ENCODE peak calls at places on chromosomes 7 and 10, in six cellular contexts. W is NCI-H748 treated with DMSO at 0.1 percent for 48 hours; G is stimulated activated CD8-positive, alpha-beta memory T cell treated with anti-CD3 and anti-CD28 coated beads, Interleukin-4, amount 100 ng/mL, for 4 hours; J is amniotic epithelial cell; R is GM06990; N is GM19239. Z is an unnamed sample.

GRCh38 chr7:7895754-7896153 is 72.8 kb upstream of the GLCCI1 start:
- DNase-seq in G (no peak), R (no peak), N (no peak), W (no peak), J (no peak), Z (no peak)

GRCh38 chr7:107032720-107033438 is 11.6 kb upstream of the PRKAR2B start:
- DNase-seq in G (no peak), N (no peak), W (no peak), J (no peak), R (no peak), Z (no peak)

GRCh38 chr10:116466715-116467422 is 39.2 kb downstream of the PNLIPRP3 start:
- DNase-seq in W (no peak), G (no peak), J (no peak), N (no peak), R (no peak), Z (no peak)

GRCh38 chr7:106824458-106824857 is 40.6 kb upstream of the PIK3CG start:
- DNase-seq in N (no peak), J (no peak), R (no peak), W (no peak), G (no peak), Z (no peak)

GRCh38 chr10:44934416-44935200 is 23.5 kb downstream of the TMEM72 start:
- DNase-seq in J (no peak), G (no peak), W (no peak), R (no peak), N (no peak), Z (no peak)

GRCh38 chr10:88457680-88458079 is 125.4 kb downstream of the RNLS start:
- DNase-seq in G (no peak), J (peak), W (no peak), N (no peak), R (no peak), Z (no peak)

GRCh38 chr7:141785711-141786552 is 4.1 kb upstream of the TAS2R5 start:
- DNase-seq in J (peak), W (peak), G (no peak), N (peak), R (peak), Z (peak)

GRCh38 chr10:7193369-7193768 is 217.5 kb downstream of the SFMBT2 start:
- DNase-seq in N (no peak), G (peak), R (no peak), W (no peak), J (no peak), Z (no peak)

GRCh38 chr10:33914746-33915145 is 580.3 kb upstream of the NRP1 start:
- DNase-seq in N (no peak), R (no peak), J (no peak), W (no peak), G (no peak), Z (no peak)

GRCh38 chr10:68625316-68625921 is 65.3 kb downstream of the TET1 start:
- DNase-seq in J (no peak), N (no peak), R (no peak), W (no peak), G (no peak), Z (peak)

GRCh38 chr10:124345521-124345920 is 73.2 kb downstream of the OAT start:
- DNase-seq in G (no peak), J (no peak), R (no peak), N (no peak), W (no peak), Z (no peak)

GRCh38 chr10:81564143-81564542 is 310.9 kb upstream of the NRG3 start:
- DNase-seq in J (no peak), W (no peak), R (no peak), G (no peak), N (no peak), Z (no peak)

GRCh38 chr7:46754135-46754730 is 827.7 kb downstream of the TNS3 start:
- DNase-seq in R (no peak), W (no peak), N (no peak), G (no peak), J (peak), Z (no peak)

GRCh38 chr10:112202561-112203241 is 19.1 kb upstream of the GPAM start:
- DNase-seq in R (peak), J (peak), N (no peak), W (no peak), G (no peak), Z (peak)

GRCh38 chr7:10934292-10934691 is 39.4 kb upstream of the PHF14 start:
- DNase-seq in W (no peak), J (peak), R (no peak), G (no peak), N (no peak), Z (no peak)

GRCh38 chr10:118592675-118593330 is 2.6 kb downstream of the PRLHR start:
- DNase-seq in G (no peak), N (no peak), W (peak), J (no peak), R (no peak), Z (no peak)

GRCh38 chr10:32210306-32211045 is 136.5 kb downstream of the EPC1 start:
- DNase-seq in W (peak), J (peak), N (no peak), R (no peak), G (no peak), Z (peak)

GRCh38 chr7:111710839-111711380 is 148.6 kb upstream of the IMMP2L start:
- DNase-seq in W (no peak), N (no peak), J (no peak), G (no peak), R (no peak), Z (no peak)

GRCh38 chr10:24821986-24822385 is 98.3 kb upstream of the ARHGAP21 start:
- DNase-seq in N (no peak), W (no peak), G (no peak), R (no peak), J (peak), Z (no peak)

GRCh38 chr10:132185601-132186487 is 904 bp upstream of the DPYSL4 start:
- DNase-seq in W (peak), G (no peak), R (no peak), J (peak), N (no peak), Z (no peak)

GRCh38 chr10:118148245-118148644 is 101.5 kb upstream of the RAB11FIP2 start:
- DNase-seq in J (no peak), G (no peak), N (no peak), W (no peak), R (no peak), Z (no peak)

GRCh38 chr10:133379152-133379800 is at the start of gene PAOX:
- DNase-seq in R (peak), N (peak), J (peak), W (peak), G (no peak), Z (peak)

GRCh38 chr7:41472427-41473125 is 230.3 kb downstream of the INHBA start:
- DNase-seq in J (no peak), W (no peak), G (no peak), N (no peak), R (no peak), Z (no peak)

GRCh38 chr7:28627263-28627653 is 214.9 kb downstream of the CREB5 start:
- DNase-seq in W (no peak), G (no peak), N (no peak), J (peak), R (no peak), Z (no peak)

GRCh38 chr7:46723003-46723402 is 801.9 kb upstream of the IGFBP3 start:
- DNase-seq in G (no peak), J (no peak), W (no peak), N (no peak), R (no peak), Z (no peak)

GRCh38 chr7:137754076-137754851 is 92.5 kb downstream of the DGKI start:
- DNase-seq in N (no peak), W (no peak), J (no peak), R (no peak), G (no peak), Z (no peak)

GRCh38 chr10:130418731-130419130 is 282.5 kb downstream of the GLRX3 start:
- DNase-seq in G (no peak), N (no peak), W (no peak), J (no peak), R (no peak), Z (no peak)

GRCh38 chr7:102273749-102274712 is 12.6 kb upstream of the SH2B2 start:
- DNase-seq in R (no peak), W (no peak), J (peak), G (no peak), N (no peak), Z (no peak)

GRCh38 chr7:101410743-101411476 is 48.2 kb downstream of the COL26A1 start:
- DNase-seq in W (no peak), J (peak), R (no peak), G (no peak), N (peak), Z (peak)

GRCh38 chr10:133102415-133103095 is 14.8 kb downstream of the ADGRA1 start:
- DNase-seq in N (no peak), G (no peak), W (no peak), R (no peak), J (no peak), Z (no peak)

GRCh38 chr10:114499630-114500190 is 95.4 kb upstream of the AFAP1L2 start:
- DNase-seq in N (no peak), R (peak), G (peak), J (no peak), W (no peak), Z (peak)

GRCh38 chr10:78948616-78949015 is 120.2 kb upstream of the ZMIZ1 start:
- DNase-seq in R (no peak), N (no peak), W (no peak), G (no peak), J (no peak), Z (no peak)

GRCh38 chr10:33410860-33411234 is 76.4 kb upstream of the NRP1 start:
- DNase-seq in N (no peak), G (no peak), R (no peak), J (no peak), W (no peak), Z (no peak)

GRCh38 chr7:50533849-50534248 is 31.4 kb downstream of the DDC start:
- DNase-seq in G (no peak), R (no peak), N (no peak), J (no peak), W (no peak), Z (no peak)

GRCh38 chr7:138797715-138798320 is at the start of the genes ATP6V0A4 and TMEM213:
- DNase-seq in W (no peak), G (no peak), N (no peak), R (no peak), J (no peak), Z (no peak)

Z was measured in GM13976.